ENCODE peak calls at places on chromosome 4, in five cellular contexts. K, W, N, R and X are unnamed samples.

GRCh38 chr4:68463796-68464195 is 16.5 kb downstream of the TMPRSS11E start:
- DNase-seq in W (no peak), R (no peak), N (peak; percentile 98), K (peak; percentile 84), X (peak; percentile 9)

GRCh38 chr4:879730-880079 is 52.4 kb downstream of the GAK start:
- DNase-seq in K (no peak), W (no peak), R (no peak), N (no peak), X (no peak)

GRCh38 chr4:22901631-22902030 is 208.9 kb downstream of the GBA3 start:
- DNase-seq in R (no peak), K (no peak), W (no peak), N (no peak), X (no peak)

GRCh38 chr4:4606321-4606720 is 64.5 kb upstream of the STX18 start:
- DNase-seq in N (no peak), R (no peak), K (no peak), W (no peak), X (no peak)

GRCh38 chr4:77158487-77158861 is 1.5 kb downstream of the CCNG2 start:
- DNase-seq in R (no peak), N (peak; percentile 21), K (no peak), W (no peak), X (no peak)

GRCh38 chr4:20403317-20403716 is 151.6 kb downstream of the SLIT2 start:
- DNase-seq in W (no peak), R (no peak), K (no peak), N (no peak), X (no peak)

GRCh38 chr4:107931775-107932321 is 499 bp downstream of the CYP2U1 start:
- DNase-seq in N (no peak), W (peak; percentile 6), K (no peak), R (no peak), X (no peak)

GRCh38 chr4:108702960-108703359 is 52.6 kb downstream of the OSTC start:
- DNase-seq in R (no peak), N (no peak), K (no peak), W (no peak), X (no peak)

GRCh38 chr4:153467154-153467896 is 1.2 kb downstream of the TMEM131L start:
- DNase-seq in W (peak; percentile 77), N (peak; percentile 75), K (peak; percentile 64), R (peak; percentile 54), X (no peak)

GRCh38 chr4:1904042-1904441 is 32.8 kb downstream of the NSD2 start:
- DNase-seq in W (no peak), K (no peak), N (no peak), R (no peak), X (no peak)
- H4K20me1 ChIP-seq in W (peaks cover 14% of the 10 kb centered on the region), K (no peaks in the 10 kb centered on the region), N (peaks cover 16% of the 10 kb centered on the region), R (peaks cover 77% of the 10 kb centered on the region), X (peaks cover 20% of the 10 kb centered on the region)

GRCh38 chr4:39362827-39363226 is 3.3 kb downstream of the RFC1 start:
- DNase-seq in N (no peak), K (no peak), R (no peak), W (no peak), X (no peak)
- H4K20me1 ChIP-seq in N (no peaks in the 10 kb centered on the region), K (no peaks in the 10 kb centered on the region), R (peaks cover 13% of the 10 kb centered on the region), W (no peaks in the 10 kb centered on the region), X (no peaks in the 10 kb centered on the region)

GRCh38 chr4:168690199-168690598 is 193.3 kb downstream of the PALLD start:
- DNase-seq in K (no peak), W (peak; percentile 37), N (no peak), R (no peak), X (no peak)
- H4K20me1 ChIP-seq in K (no peaks in the 10 kb centered on the region), W (no peaks in the 10 kb centered on the region), N (no peaks in the 10 kb centered on the region), R (no peaks in the 10 kb centered on the region), X (no peaks in the 10 kb centered on the region)

GRCh38 chr4:48216563-48216962 is 53.1 kb downstream of the TEC start:
- DNase-seq in W (no peak), R (no peak), N (no peak), K (no peak), X (no peak)
- H4K20me1 ChIP-seq in W (no peaks in the 10 kb centered on the region), R (no peaks in the 10 kb centered on the region), N (no peaks in the 10 kb centered on the region), K (no peaks in the 10 kb centered on the region), X (no peaks in the 10 kb centered on the region)

DNA sequence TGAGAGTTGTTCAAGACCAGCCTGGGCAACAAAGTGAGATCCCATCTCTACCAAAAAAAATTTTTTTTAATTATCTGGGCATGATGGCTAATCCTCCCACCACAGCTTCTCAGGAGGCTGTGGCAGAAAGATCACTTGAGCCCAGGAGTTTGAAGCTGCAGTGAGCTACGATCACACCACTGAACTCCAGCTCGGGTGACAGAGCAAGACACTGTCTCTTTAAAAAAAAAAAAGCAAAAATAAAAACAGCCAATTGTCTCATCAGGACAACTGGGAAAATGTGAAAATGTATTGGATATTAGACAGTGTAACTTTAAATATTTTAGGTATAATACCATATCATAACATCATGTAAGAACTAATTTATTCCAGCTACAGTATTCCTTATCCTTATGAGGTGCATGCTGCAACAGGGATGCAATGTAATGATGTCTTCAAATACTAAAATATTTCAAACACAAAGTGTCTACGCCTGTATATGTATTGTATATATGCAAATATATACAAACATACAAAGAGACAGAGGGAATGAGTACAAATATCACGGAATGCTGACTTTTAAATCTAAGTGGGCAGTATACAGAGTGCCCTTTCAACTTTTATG is 17.1 kb downstream of the FAM13A start:
- DNase-seq in R (no peak), N (no peak), K (no peak), W (no peak), X (no peak)
- H4K20me1 ChIP-seq in R (no peaks in the 10 kb centered on the region), N (no peaks in the 10 kb centered on the region), K (no peaks in the 10 kb centered on the region), W (no peaks in the 10 kb centered on the region), X (no peaks in the 10 kb centered on the region)

GRCh38 chr4:79959652-79960051 is 113.4 kb downstream of the ANTXR2 start:
- DNase-seq in K (no peak), W (no peak), N (no peak), R (no peak), X (no peak)

GRCh38 chr4:79964020-79964714 is 108.9 kb downstream of the ANTXR2 start:
- DNase-seq in R (no peak), N (no peak), W (no peak), K (no peak), X (no peak)

GRCh38 chr4:79964715-79965345 is 108.2 kb downstream of the ANTXR2 start:
- DNase-seq in R (no peak), W (peak; percentile 36), K (no peak), N (no peak), X (no peak)
- H4K20me1 ChIP-seq in R (no peaks in the 10 kb centered on the region), W (no peaks in the 10 kb centered on the region), K (no peaks in the 10 kb centered on the region), N (no peaks in the 10 kb centered on the region), X (no peaks in the 10 kb centered on the region)

DNA sequence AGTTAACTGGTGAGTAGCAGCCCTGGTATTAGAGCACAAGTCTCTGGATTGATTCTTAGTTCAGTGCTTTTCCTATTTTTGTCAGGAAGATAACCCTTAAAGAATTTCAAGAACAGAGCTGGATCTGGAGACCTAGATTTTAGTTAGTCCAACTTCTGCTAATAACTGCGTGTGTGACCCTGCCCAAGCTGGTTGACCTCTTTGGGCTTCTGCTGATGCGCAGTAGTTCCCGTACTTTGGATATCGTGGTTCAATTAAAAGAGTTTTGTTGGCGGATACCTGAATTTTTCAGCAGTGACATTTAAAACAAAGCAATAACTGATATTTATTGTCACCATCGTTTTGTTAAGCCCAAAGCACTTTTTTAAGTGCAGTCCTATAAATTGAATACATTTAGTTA is 9.3 kb downstream of the MSMO1 start:
- DNase-seq in K (no peak), R (no peak), N (no peak), W (no peak), X (no peak)
- H4K20me1 ChIP-seq in K (peaks cover 61% of the 10 kb centered on the region), R (no peaks in the 10 kb centered on the region), N (peaks cover 9% of the 10 kb centered on the region), W (peaks cover 81% of the 10 kb centered on the region), X (peaks cover 38% of the 10 kb centered on the region)